ENCODE peak calls at places on chromosomes 6 and 20, in ten cellular contexts. T, S, R, Q, N, C, F, U, B and Z are unnamed samples.
A peak's percentile ranks its signal among the peaks of the same experiment; 100 is the strongest.

GRCh38 chr20:4697874-4698221 is 23.9 kb upstream of the PRND start:
- DNase-seq in T (no peak), S (no peak), R (no peak), Q (no peak), N (no peak), C (no peak), F (no peak), U (no peak), B (no peak), Z (no peak)

GRCh38 chr20:19949195-19949867 is 67.8 kb upstream of the NAA20 start:
- DNase-seq in T (no peak), S (no peak), R (no peak), Q (no peak), N (no peak), C (no peak), F (no peak), U (no peak), B (no peak), Z (no peak)

GRCh38 chr6:73487473-73487872 is 25.9 kb downstream of the MTO1 start:
- DNase-seq in T (peak; percentile 2), S (no peak), R (no peak), Q (no peak), N (no peak), C (no peak), F (no peak), U (no peak), B (no peak), Z (no peak)

GRCh38 chr6:90000864-90001731 is 106.8 kb downstream of the GJA10 start:
- DNase-seq in T (no peak), S (no peak), R (no peak), Q (no peak), N (no peak), C (peak; percentile 38), F (peak; percentile 25), U (no peak), B (peak; percentile 42), Z (no peak)

GRCh38 chr20:24095753-24096152 is 107.2 kb upstream of the GGTLC1 start:
- DNase-seq in T (no peak), S (no peak), R (no peak), Q (no peak), N (no peak), C (no peak), F (no peak), U (no peak), B (no peak), Z (no peak)

GRCh38 chr6:8279094-8279805 is 156.1 kb downstream of the SLC35B3 start:
- DNase-seq in T (no peak), S (no peak), R (no peak), Q (no peak), N (no peak), C (no peak), F (no peak), U (no peak), B (no peak), Z (no peak)

GRCh38 chr6:119052292-119052889 is 26.1 kb downstream of the FAM184A start:
- DNase-seq in T (no peak), S (no peak), R (no peak), Q (no peak), N (no peak), C (no peak), F (no peak), U (no peak), B (no peak), Z (no peak)

GRCh38 chr6:161048636-161049035 is 57.1 kb downstream of the MAP3K4 start:
- DNase-seq in T (no peak), S (no peak), R (no peak), Q (no peak), N (no peak), C (no peak), F (peak; percentile 77), U (no peak), B (no peak), Z (no peak)

GRCh38 chr20:51469578-51470520 is 72.7 kb downstream of the NFATC2 start:
- DNase-seq in T (no peak), S (no peak), R (no peak), Q (peak; percentile 60), N (no peak), C (peak; percentile 16), F (no peak), U (no peak), B (no peak), Z (no peak)